ENCODE peak calls at places on chromosomes 2 and 18, in eight cellular contexts. One of them, this sample, is unnamed.

GRCh38 chr2:119218478-119219064 is 5.1 kb upstream of the STEAP3 start:
- DNase-seq in HEK293T: peak
- DNase-seq in PC-9: peak
- DNase-seq in stimulated activated naive B cell treated with anti-CD40 and anti-IgM and Interleukin-4, amounts not matched to agents 10 μg/mL and 1 μg/mL and 100 μg/mL, for 72 hours: no peak
- DNase-seq in dermis microvascular lymphatic vessel endothelial cell: no peak
- DNase-seq in hepatocyte: peak
- DNase-seq in activated T-cell treated with anti-CD3 and anti-CD28 coated beads, Interleukin-2, amount 50 U/mL, for 1 hour: no peak
- DNase-seq in stimulated activated CD8-positive, alpha-beta memory T cell treated with anti-CD3 and anti-CD28 coated beads, Interleukin-15, amount 100 ng/mL, for 48 hours: no peak
- DNase-seq in this sample: no peak

GRCh38 chr2:202848813-202849212 is 22.8 kb downstream of the ICA1L start:
- DNase-seq in HEK293T: no peak
- DNase-seq in PC-9: no peak
- DNase-seq in stimulated activated naive B cell treated with anti-CD40 and anti-IgM and Interleukin-4, amounts not matched to agents 10 μg/mL and 1 μg/mL and 100 μg/mL, for 72 hours: no peak
- DNase-seq in dermis microvascular lymphatic vessel endothelial cell: no peak
- DNase-seq in hepatocyte: no peak
- DNase-seq in activated T-cell treated with anti-CD3 and anti-CD28 coated beads, Interleukin-2, amount 50 U/mL, for 1 hour: no peak
- DNase-seq in stimulated activated CD8-positive, alpha-beta memory T cell treated with anti-CD3 and anti-CD28 coated beads, Interleukin-15, amount 100 ng/mL, for 48 hours: no peak
- DNase-seq in this sample: no peak

GRCh38 chr2:58497189-58497588 is 256.1 kb upstream of the FANCL start:
- DNase-seq in HEK293T: no peak
- DNase-seq in PC-9: no peak
- DNase-seq in stimulated activated naive B cell treated with anti-CD40 and anti-IgM and Interleukin-4, amounts not matched to agents 10 μg/mL and 1 μg/mL and 100 μg/mL, for 72 hours: no peak
- DNase-seq in dermis microvascular lymphatic vessel endothelial cell: no peak
- DNase-seq in hepatocyte: no peak
- DNase-seq in activated T-cell treated with anti-CD3 and anti-CD28 coated beads, Interleukin-2, amount 50 U/mL, for 1 hour: no peak
- DNase-seq in stimulated activated CD8-positive, alpha-beta memory T cell treated with anti-CD3 and anti-CD28 coated beads, Interleukin-15, amount 100 ng/mL, for 48 hours: no peak
- DNase-seq in this sample: no peak

GRCh38 chr2:237199082-237199481 is 113.4 kb downstream of the COPS8 start:
- DNase-seq in HEK293T: no peak
- DNase-seq in PC-9: no peak
- DNase-seq in stimulated activated naive B cell treated with anti-CD40 and anti-IgM and Interleukin-4, amounts not matched to agents 10 μg/mL and 1 μg/mL and 100 μg/mL, for 72 hours: no peak
- DNase-seq in dermis microvascular lymphatic vessel endothelial cell: no peak
- DNase-seq in hepatocyte: no peak
- DNase-seq in activated T-cell treated with anti-CD3 and anti-CD28 coated beads, Interleukin-2, amount 50 U/mL, for 1 hour: no peak
- DNase-seq in stimulated activated CD8-positive, alpha-beta memory T cell treated with anti-CD3 and anti-CD28 coated beads, Interleukin-15, amount 100 ng/mL, for 48 hours: no peak
- DNase-seq in this sample: no peak

GRCh38 chr2:175203621-175204496 is 22.3 kb upstream of the ATP5MC3 start:
- DNase-seq in HEK293T: peak
- DNase-seq in PC-9: no peak
- DNase-seq in stimulated activated naive B cell treated with anti-CD40 and anti-IgM and Interleukin-4, amounts not matched to agents 10 μg/mL and 1 μg/mL and 100 μg/mL, for 72 hours: peak
- DNase-seq in dermis microvascular lymphatic vessel endothelial cell: no peak
- DNase-seq in hepatocyte: peak
- DNase-seq in activated T-cell treated with anti-CD3 and anti-CD28 coated beads, Interleukin-2, amount 50 U/mL, for 1 hour: peak
- DNase-seq in stimulated activated CD8-positive, alpha-beta memory T cell treated with anti-CD3 and anti-CD28 coated beads, Interleukin-15, amount 100 ng/mL, for 48 hours: peak
- DNase-seq in this sample: peak

GRCh38 chr2:152320166-152320565 is 14.8 kb upstream of the FMNL2 start:
- DNase-seq in HEK293T: no peak
- DNase-seq in PC-9: no peak
- DNase-seq in stimulated activated naive B cell treated with anti-CD40 and anti-IgM and Interleukin-4, amounts not matched to agents 10 μg/mL and 1 μg/mL and 100 μg/mL, for 72 hours: no peak
- DNase-seq in dermis microvascular lymphatic vessel endothelial cell: no peak
- DNase-seq in hepatocyte: no peak
- DNase-seq in activated T-cell treated with anti-CD3 and anti-CD28 coated beads, Interleukin-2, amount 50 U/mL, for 1 hour: no peak
- DNase-seq in stimulated activated CD8-positive, alpha-beta memory T cell treated with anti-CD3 and anti-CD28 coated beads, Interleukin-15, amount 100 ng/mL, for 48 hours: no peak
- DNase-seq in this sample: no peak

GRCh38 chr2:626491-627339 is 50.5 kb downstream of the TMEM18 start:
- DNase-seq in HEK293T: no peak
- DNase-seq in PC-9: no peak
- DNase-seq in stimulated activated naive B cell treated with anti-CD40 and anti-IgM and Interleukin-4, amounts not matched to agents 10 μg/mL and 1 μg/mL and 100 μg/mL, for 72 hours: no peak
- DNase-seq in dermis microvascular lymphatic vessel endothelial cell: no peak
- DNase-seq in hepatocyte: no peak
- DNase-seq in activated T-cell treated with anti-CD3 and anti-CD28 coated beads, Interleukin-2, amount 50 U/mL, for 1 hour: no peak
- DNase-seq in stimulated activated CD8-positive, alpha-beta memory T cell treated with anti-CD3 and anti-CD28 coated beads, Interleukin-15, amount 100 ng/mL, for 48 hours: no peak
- DNase-seq in this sample: no peak

GRCh38 chr2:237682901-237683670 is 55.7 kb downstream of the LRRFIP1 start:
- DNase-seq in HEK293T: no peak
- DNase-seq in PC-9: peak
- DNase-seq in stimulated activated naive B cell treated with anti-CD40 and anti-IgM and Interleukin-4, amounts not matched to agents 10 μg/mL and 1 μg/mL and 100 μg/mL, for 72 hours: no peak
- DNase-seq in dermis microvascular lymphatic vessel endothelial cell: no peak
- DNase-seq in hepatocyte: no peak
- DNase-seq in activated T-cell treated with anti-CD3 and anti-CD28 coated beads, Interleukin-2, amount 50 U/mL, for 1 hour: no peak
- DNase-seq in stimulated activated CD8-positive, alpha-beta memory T cell treated with anti-CD3 and anti-CD28 coated beads, Interleukin-15, amount 100 ng/mL, for 48 hours: no peak
- DNase-seq in this sample: peak

GRCh38 chr2:64987001-64987962 is 1.9 kb upstream of the SLC1A4 start:
- DNase-seq in HEK293T: no peak
- DNase-seq in PC-9: no peak
- DNase-seq in stimulated activated naive B cell treated with anti-CD40 and anti-IgM and Interleukin-4, amounts not matched to agents 10 μg/mL and 1 μg/mL and 100 μg/mL, for 72 hours: peak
- DNase-seq in dermis microvascular lymphatic vessel endothelial cell: no peak
- DNase-seq in hepatocyte: no peak
- DNase-seq in activated T-cell treated with anti-CD3 and anti-CD28 coated beads, Interleukin-2, amount 50 U/mL, for 1 hour: no peak
- DNase-seq in stimulated activated CD8-positive, alpha-beta memory T cell treated with anti-CD3 and anti-CD28 coated beads, Interleukin-15, amount 100 ng/mL, for 48 hours: no peak
- DNase-seq in this sample: no peak

GRCh38 chr2:223467194-223467593 is 135.0 kb downstream of the SCG2 start:
- DNase-seq in HEK293T: no peak
- DNase-seq in PC-9: no peak
- DNase-seq in stimulated activated naive B cell treated with anti-CD40 and anti-IgM and Interleukin-4, amounts not matched to agents 10 μg/mL and 1 μg/mL and 100 μg/mL, for 72 hours: no peak
- DNase-seq in dermis microvascular lymphatic vessel endothelial cell: no peak
- DNase-seq in hepatocyte: no peak
- DNase-seq in activated T-cell treated with anti-CD3 and anti-CD28 coated beads, Interleukin-2, amount 50 U/mL, for 1 hour: no peak
- DNase-seq in stimulated activated CD8-positive, alpha-beta memory T cell treated with anti-CD3 and anti-CD28 coated beads, Interleukin-15, amount 100 ng/mL, for 48 hours: no peak
- DNase-seq in this sample: no peak

GRCh38 chr2:230757476-230757875 is 44.8 kb downstream of the CAB39 start:
- DNase-seq in HEK293T: no peak
- DNase-seq in PC-9: peak
- DNase-seq in stimulated activated naive B cell treated with anti-CD40 and anti-IgM and Interleukin-4, amounts not matched to agents 10 μg/mL and 1 μg/mL and 100 μg/mL, for 72 hours: no peak
- DNase-seq in dermis microvascular lymphatic vessel endothelial cell: peak
- DNase-seq in hepatocyte: no peak
- DNase-seq in activated T-cell treated with anti-CD3 and anti-CD28 coated beads, Interleukin-2, amount 50 U/mL, for 1 hour: no peak
- DNase-seq in stimulated activated CD8-positive, alpha-beta memory T cell treated with anti-CD3 and anti-CD28 coated beads, Interleukin-15, amount 100 ng/mL, for 48 hours: no peak
- DNase-seq in this sample: no peak

GRCh38 chr18:3044931-3045698 is 32.2 kb upstream of the LPIN2 start:
- DNase-seq in HEK293T: no peak
- DNase-seq in PC-9: peak
- DNase-seq in stimulated activated naive B cell treated with anti-CD40 and anti-IgM and Interleukin-4, amounts not matched to agents 10 μg/mL and 1 μg/mL and 100 μg/mL, for 72 hours: no peak
- DNase-seq in dermis microvascular lymphatic vessel endothelial cell: no peak
- DNase-seq in hepatocyte: peak
- DNase-seq in activated T-cell treated with anti-CD3 and anti-CD28 coated beads, Interleukin-2, amount 50 U/mL, for 1 hour: no peak
- DNase-seq in stimulated activated CD8-positive, alpha-beta memory T cell treated with anti-CD3 and anti-CD28 coated beads, Interleukin-15, amount 100 ng/mL, for 48 hours: no peak
- DNase-seq in this sample: peak

GRCh38 chr2:221999702-222000101 is 299.1 kb downstream of the PAX3 start:
- DNase-seq in HEK293T: no peak
- DNase-seq in PC-9: peak
- DNase-seq in stimulated activated naive B cell treated with anti-CD40 and anti-IgM and Interleukin-4, amounts not matched to agents 10 μg/mL and 1 μg/mL and 100 μg/mL, for 72 hours: no peak
- DNase-seq in dermis microvascular lymphatic vessel endothelial cell: no peak
- DNase-seq in hepatocyte: no peak
- DNase-seq in activated T-cell treated with anti-CD3 and anti-CD28 coated beads, Interleukin-2, amount 50 U/mL, for 1 hour: no peak
- DNase-seq in stimulated activated CD8-positive, alpha-beta memory T cell treated with anti-CD3 and anti-CD28 coated beads, Interleukin-15, amount 100 ng/mL, for 48 hours: no peak
- DNase-seq in this sample: no peak

GRCh38 chr2:234002281-234002680 is 48.2 kb upstream of the SPP2 start:
- DNase-seq in HEK293T: no peak
- DNase-seq in PC-9: no peak
- DNase-seq in stimulated activated naive B cell treated with anti-CD40 and anti-IgM and Interleukin-4, amounts not matched to agents 10 μg/mL and 1 μg/mL and 100 μg/mL, for 72 hours: no peak
- DNase-seq in dermis microvascular lymphatic vessel endothelial cell: no peak
- DNase-seq in hepatocyte: no peak
- DNase-seq in activated T-cell treated with anti-CD3 and anti-CD28 coated beads, Interleukin-2, amount 50 U/mL, for 1 hour: no peak
- DNase-seq in stimulated activated CD8-positive, alpha-beta memory T cell treated with anti-CD3 and anti-CD28 coated beads, Interleukin-15, amount 100 ng/mL, for 48 hours: no peak
- DNase-seq in this sample: no peak

GRCh38 chr18:13134551-13135401 is 83.8 kb upstream of the LDLRAD4 start:
- DNase-seq in HEK293T: no peak
- DNase-seq in PC-9: no peak
- DNase-seq in stimulated activated naive B cell treated with anti-CD40 and anti-IgM and Interleukin-4, amounts not matched to agents 10 μg/mL and 1 μg/mL and 100 μg/mL, for 72 hours: no peak
- DNase-seq in dermis microvascular lymphatic vessel endothelial cell: no peak
- DNase-seq in hepatocyte: no peak
- DNase-seq in activated T-cell treated with anti-CD3 and anti-CD28 coated beads, Interleukin-2, amount 50 U/mL, for 1 hour: no peak
- DNase-seq in stimulated activated CD8-positive, alpha-beta memory T cell treated with anti-CD3 and anti-CD28 coated beads, Interleukin-15, amount 100 ng/mL, for 48 hours: no peak
- DNase-seq in this sample: no peak

GRCh38 chr18:27685807-27686412 is 491.0 kb downstream of the CDH2 start:
- DNase-seq in HEK293T: peak
- DNase-seq in PC-9: no peak
- DNase-seq in stimulated activated naive B cell treated with anti-CD40 and anti-IgM and Interleukin-4, amounts not matched to agents 10 μg/mL and 1 μg/mL and 100 μg/mL, for 72 hours: no peak
- DNase-seq in dermis microvascular lymphatic vessel endothelial cell: no peak
- DNase-seq in hepatocyte: peak
- DNase-seq in activated T-cell treated with anti-CD3 and anti-CD28 coated beads, Interleukin-2, amount 50 U/mL, for 1 hour: no peak
- DNase-seq in stimulated activated CD8-positive, alpha-beta memory T cell treated with anti-CD3 and anti-CD28 coated beads, Interleukin-15, amount 100 ng/mL, for 48 hours: no peak
- DNase-seq in this sample: no peak